ENCODE peak calls at places on chromosomes 7 and 10, in four cellular contexts. V, D, O and Y are unnamed samples.

GRCh38 chr7:105611856-105612775 is 30.8 kb upstream of the EFCAB10 start:
- DNase-seq in V (no peak), O (peak), D (peak), Y (peak)

GRCh38 chr10:13795653-13796555 is 209.1 kb downstream of the PRPF18 start:
- DNase-seq in D (no peak), O (no peak), V (no peak), Y (no peak)

GRCh38 chr10:62732841-62733653 is 71.5 kb upstream of the ADO start:
- DNase-seq in V (peak), O (peak), D (peak), Y (peak)

GRCh38 chr7:53131697-53132096 is 96.3 kb downstream of the POM121L12 start:
- DNase-seq in O (no peak), V (no peak), D (no peak), Y (no peak)

GRCh38 chr10:82190432-82191260 is 315.7 kb downstream of the NRG3 start:
- DNase-seq in V (no peak), O (no peak), D (no peak), Y (peak)

GRCh38 chr7:47424523-47424922 is 157.4 kb downstream of the TNS3 start:
- DNase-seq in D (no peak), O (no peak), V (no peak), Y (no peak)

GRCh38 chr10:62264702-62265436 is 3.8 kb downstream of the RTKN2 start:
- DNase-seq in O (peak), V (peak), D (peak), Y (peak)

GRCh38 chr10:45627412-45628048 is 45.0 kb downstream of the ZFAND4 start:
- DNase-seq in O (no peak), V (no peak), D (no peak), Y (peak)

GRCh38 chr10:70874061-70874460 is 14.3 kb downstream of the PCBD1 start:
- DNase-seq in V (no peak), O (peak), D (no peak), Y (no peak)

GRCh38 chr7:111744501-111745155 is 182.3 kb upstream of the IMMP2L start:
- DNase-seq in D (peak), V (no peak), O (peak), Y (peak)

GRCh38 chr7:73437699-73438416 is 4.3 kb downstream of the FZD9 start:
- DNase-seq in D (no peak), O (no peak), V (no peak), Y (no peak)

GRCh38 chr7:73437091-73437490 is 3.5 kb downstream of the FZD9 start:
- DNase-seq in O (no peak), D (no peak), V (no peak), Y (no peak)

GRCh38 chr7:73438547-73439245 is 5.1 kb downstream of the FZD9 start:
- DNase-seq in O (no peak), V (no peak), D (no peak), Y (no peak)

GRCh38 chr7:73436031-73436929 is 2.7 kb downstream of the FZD9 start:
- DNase-seq in O (no peak), D (peak), V (no peak), Y (no peak)

DNA sequence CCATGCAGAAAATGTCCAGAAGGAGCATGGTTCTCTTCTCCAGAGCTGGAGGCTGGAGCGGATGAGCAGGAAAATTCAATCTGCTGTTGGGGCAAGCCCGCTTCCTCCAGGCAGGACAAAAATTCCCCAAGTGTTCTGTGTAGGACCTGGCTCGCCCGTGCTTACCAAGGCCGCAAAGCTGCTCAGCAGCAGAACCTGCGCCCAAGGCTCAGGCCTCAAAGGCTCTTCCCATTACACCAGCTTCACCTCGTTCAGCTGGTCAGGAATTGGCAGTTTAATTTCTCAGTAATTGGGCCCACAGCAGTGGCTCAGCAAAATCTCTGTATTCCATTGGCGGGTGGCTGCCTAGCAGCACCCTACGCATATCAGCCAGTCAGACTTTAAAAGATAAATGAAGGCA is 5.7 kb downstream of the FZD9 start:
- DNase-seq in D (no peak), V (no peak), O (no peak), Y (no peak)
- TF ChIP-seq CTCF in D (no peak), V (no peak), O (no peak), Y (no peak)

GRCh38 chr7:76073335-76073990 is 25.6 kb downstream of the MDH2 start:
- DNase-seq in D (no peak), V (peak), O (no peak), Y (no peak)
- TF ChIP-seq CTCF in D (no peak), V (no peak), O (peak), Y (no peak)

DNA sequence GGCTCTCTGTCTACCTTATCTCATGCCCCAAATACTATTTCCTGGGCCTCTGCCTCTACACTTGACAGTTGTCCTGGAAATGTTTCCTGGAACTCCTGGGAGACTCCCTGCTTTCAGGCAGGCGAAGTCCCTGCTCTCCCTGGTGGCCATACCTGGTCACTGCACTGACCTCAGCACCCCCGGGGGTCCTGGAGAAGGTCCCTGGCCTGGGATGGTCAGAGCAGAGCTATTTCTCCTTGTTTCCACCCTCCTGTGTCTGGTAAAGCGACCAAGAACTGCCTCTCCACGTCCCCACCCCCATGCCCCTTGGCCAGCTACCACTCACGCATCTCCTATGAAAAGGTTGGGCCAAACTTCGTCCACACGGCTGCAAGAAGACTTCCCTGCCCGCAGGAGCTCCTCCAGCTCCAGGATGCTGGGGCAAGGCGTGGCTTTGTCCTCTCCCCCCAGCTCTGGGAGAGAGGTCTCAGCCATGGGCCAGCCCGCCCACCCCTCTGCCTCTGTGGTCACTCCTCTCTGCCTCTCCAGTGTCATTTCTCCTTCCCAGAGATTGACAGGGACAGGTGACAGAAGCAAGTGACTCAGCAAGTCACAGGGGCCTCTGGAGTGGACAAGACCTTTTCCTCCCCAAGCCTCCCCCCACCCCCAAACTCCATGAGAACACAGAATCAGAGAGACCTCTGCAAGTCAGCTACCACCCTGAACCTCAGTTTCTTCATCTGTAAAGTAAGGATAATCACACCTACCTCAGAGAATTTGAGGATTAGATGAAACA is 2.6 kb upstream of the SAMD8 start:
- DNase-seq in O (no peak), D (no peak), V (peak), Y (no peak)
- TF ChIP-seq CTCF in O (peak), D (peak), V (peak), Y (peak)

GRCh38 chr10:48535416-48536225 is 69.3 kb downstream of the ARHGAP22 start:
- DNase-seq in V (no peak), D (no peak), O (no peak), Y (no peak)
- TF ChIP-seq CTCF in V (no peak), D (peak), O (peak), Y (peak)

DNA sequence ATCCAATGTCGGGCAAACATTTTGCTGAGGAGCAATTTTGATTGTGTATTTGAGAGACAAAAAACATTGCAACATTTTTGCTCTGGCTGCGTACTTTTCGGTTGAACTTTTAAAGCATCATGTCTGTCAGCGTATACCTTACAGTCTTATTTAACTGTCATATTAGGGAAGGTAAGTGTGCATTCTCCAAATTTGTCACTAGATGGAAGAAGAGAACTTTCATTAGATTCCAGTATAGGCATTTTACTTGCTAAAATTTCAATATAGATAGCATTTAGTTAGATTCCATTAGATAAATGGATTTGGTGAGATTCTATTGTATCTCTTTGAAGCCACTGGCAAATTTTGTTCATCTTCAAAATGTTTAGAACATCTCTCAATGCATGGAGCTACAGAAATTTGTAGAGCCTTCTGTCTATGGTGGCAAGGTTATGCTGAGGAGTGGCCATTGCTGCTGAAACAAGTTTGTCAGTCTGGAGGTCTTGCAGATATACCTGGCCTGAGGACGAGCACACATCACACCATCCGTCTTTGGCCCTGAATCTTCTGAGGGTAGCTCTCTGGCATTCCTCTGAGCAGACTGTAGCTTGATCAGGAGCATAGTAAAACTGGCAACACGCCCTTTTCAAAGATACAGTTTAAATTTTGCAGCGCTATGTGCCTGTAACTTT is 437.5 kb upstream of the MBL2 start:
- DNase-seq in O (no peak), D (no peak), V (peak), Y (peak)
- TF ChIP-seq CTCF in O (no peak), D (peak), V (no peak), Y (no peak)

GRCh38 chr10:17227367-17228080 is 517 bp upstream of the VIM start:
- DNase-seq in O (no peak), D (no peak), V (peak), Y (peak)

GRCh38 chr10:17226891-17227303 is 1.1 kb upstream of the VIM start:
- DNase-seq in D (no peak), O (no peak), V (no peak), Y (no peak)

GRCh38 chr10:17229717-17229966 is 1.6 kb downstream of the VIM start:
- DNase-seq in D (peak), V (no peak), O (no peak), Y (peak)

GRCh38 chr10:17229016-17229716 is 1.1 kb downstream of the VIM start:
- DNase-seq in O (peak), V (peak), D (peak), Y (peak)

GRCh38 chr10:17228081-17229015 is at the start of gene VIM:
- DNase-seq in D (peak), O (peak), V (peak), Y (peak)
- TF ChIP-seq CTCF in D (peak), O (peak), V (no peak), Y (peak)

GRCh38 chr10:43901302-43901701 is 252.6 kb upstream of the ZNF32 start:
- DNase-seq in O (no peak), D (no peak), V (no peak), Y (no peak)
- TF ChIP-seq CTCF in O (peak), D (peak), V (no peak), Y (peak)

GRCh38 chr7:64310426-64310825 is 3.3 kb upstream of the ZNF736 start:
- DNase-seq in O (no peak), D (no peak), V (no peak), Y (no peak)

GRCh38 chr7:64313740-64314491 is at the start of gene ZNF736:
- DNase-seq in O (peak), V (peak), D (peak), Y (peak)

GRCh38 chr7:64314493-64315020 is 796 bp downstream of the ZNF736 start:
- DNase-seq in D (no peak), V (peak), O (no peak), Y (no peak)

GRCh38 chr7:64308019-64308275 is 5.8 kb upstream of the ZNF736 start:
- DNase-seq in D (no peak), O (no peak), V (no peak), Y (no peak)

GRCh38 chr7:64312826-64313225 is 935 bp upstream of the ZNF736 start:
- DNase-seq in D (no peak), O (no peak), V (no peak), Y (no peak)
- TF ChIP-seq CTCF in D (no peak), O (no peak), V (no peak), Y (no peak)

DNA sequence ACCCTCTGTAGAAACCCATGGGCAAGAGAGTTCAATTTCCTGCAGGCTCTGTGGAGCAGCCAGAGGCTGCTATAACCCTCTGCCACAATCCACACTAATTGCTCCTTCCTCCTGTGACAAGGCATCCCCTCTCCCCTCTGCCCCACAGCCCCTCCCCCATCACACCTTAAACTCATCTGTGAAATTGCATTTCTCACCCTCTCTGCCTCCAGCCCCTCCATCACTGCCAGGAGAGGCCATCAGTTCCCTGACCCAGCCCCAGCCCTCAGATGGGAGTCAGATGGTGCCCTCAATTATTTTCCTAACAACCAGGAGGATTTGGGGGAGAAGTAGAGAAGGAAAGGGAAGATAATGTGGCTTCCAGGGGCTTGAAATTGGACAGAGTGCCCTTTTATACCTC is 316.6 kb downstream of the RPS24 start:
- DNase-seq in O (no peak), V (no peak), D (no peak), Y (no peak)
- TF ChIP-seq CTCF in O (no peak), V (no peak), D (no peak), Y (no peak)